ENCODE peak calls at places on chromosomes 7 and 10, in ten cellular contexts. E, W, T, L, G, O, N, U, V and A are unnamed samples.

GRCh38 chr10:21959998-21960397 is 43.5 kb downstream of the DNAJC1 start:
- DNase-seq in U (no peak), O (no peak), N (no peak), L (no peak), V (no peak), E (no peak), W (no peak), T (no peak), G (no peak), A (no peak)

GRCh38 chr7:26959290-26959689 is 94.9 kb upstream of the SKAP2 start:
- DNase-seq in L (no peak), V (no peak), T (no peak), W (no peak), O (peak), N (no peak), G (no peak), U (no peak), E (no peak), A (no peak)

GRCh38 chr10:75717126-75717916 is 285.9 kb downstream of the LRMDA start:
- DNase-seq in V (no peak), E (no peak), T (no peak), O (peak), W (no peak), U (no peak), G (no peak), L (no peak), N (no peak), A (no peak)

GRCh38 chr10:14325325-14325955 is 5.3 kb downstream of the FRMD4A start:
- DNase-seq in T (peak), O (peak), U (peak), L (no peak), G (no peak), E (no peak), N (peak), V (no peak), W (no peak), A (peak)

GRCh38 chr10:14438576-14438975 is 107.9 kb upstream of the FRMD4A start:
- DNase-seq in U (no peak), G (no peak), O (no peak), E (no peak), L (no peak), N (no peak), W (no peak), T (no peak), V (no peak), A (no peak)

GRCh38 chr10:92530421-92530820 is 43.5 kb downstream of the IDE start:
- DNase-seq in E (no peak), N (peak), V (no peak), L (no peak), U (no peak), G (peak), T (no peak), O (no peak), W (no peak), A (no peak)

GRCh38 chr10:92291921-92292860 is 1.2 kb downstream of the MARCHF5 start:
- DNase-seq in T (peak), O (peak), V (peak), E (peak), L (peak), U (peak), N (peak), G (peak), W (no peak), A (peak)

GRCh38 chr10:62183442-62183841 is 85.2 kb downstream of the RTKN2 start:
- DNase-seq in U (no peak), T (no peak), W (no peak), G (no peak), E (no peak), L (no peak), N (no peak), V (no peak), O (no peak), A (no peak)

GRCh38 chr7:94067047-94067446 is 62.9 kb upstream of the BET1 start:
- DNase-seq in G (no peak), L (no peak), W (no peak), T (no peak), V (no peak), N (no peak), E (no peak), U (no peak), O (no peak), A (no peak)